ENCODE peak calls at places on chromosomes 4 and X, in nine cellular contexts. One of them, this sample, is unnamed.

GRCh38 chr4:140049924-140050681 is 103.9 kb downstream of the MAML3 start:
- DNase-seq in B cell: no peak
- DNase-seq in fibroblast of lung: peak; percentile 51
- DNase-seq in IMR-90: peak; percentile 48
- DNase-seq in stimulated activated naive CD8-positive, alpha-beta T cell treated with anti-CD3 and anti-CD28 coated beads, Interleukin-15, Interleukin-2, amounts not matched to agents 100 U/mL and 50 U/mL, for 24 hours: peak; percentile 26
- DNase-seq in CD4-positive, alpha-beta memory T cell: no peak
- DNase-seq in NCI-H460: peak; percentile 56
- DNase-seq in endothelial cell: peak; percentile 37
- DNase-seq in stimulated activated CD8-positive, alpha-beta memory T cell treated with anti-CD3 and anti-CD28 coated beads, Interleukin-4, amount 100 ng/mL, for 1 hour: no peak
- DNase-seq in this sample: no peak

GRCh38 chr4:81828991-81829390 is 357.3 kb upstream of the RASGEF1B start:
- DNase-seq in B cell: no peak
- DNase-seq in fibroblast of lung: no peak
- DNase-seq in IMR-90: no peak
- DNase-seq in stimulated activated naive CD8-positive, alpha-beta T cell treated with anti-CD3 and anti-CD28 coated beads, Interleukin-15, Interleukin-2, amounts not matched to agents 100 U/mL and 50 U/mL, for 24 hours: no peak
- DNase-seq in CD4-positive, alpha-beta memory T cell: no peak
- DNase-seq in NCI-H460: no peak
- DNase-seq in endothelial cell: no peak
- DNase-seq in stimulated activated CD8-positive, alpha-beta memory T cell treated with anti-CD3 and anti-CD28 coated beads, Interleukin-4, amount 100 ng/mL, for 1 hour: no peak
- DNase-seq in this sample: peak; percentile 67

GRCh38 chr4:38298868-38299713 is 338.9 kb downstream of the PTTG2 start:
- DNase-seq in B cell: no peak
- DNase-seq in fibroblast of lung: no peak
- DNase-seq in IMR-90: no peak
- DNase-seq in stimulated activated naive CD8-positive, alpha-beta T cell treated with anti-CD3 and anti-CD28 coated beads, Interleukin-15, Interleukin-2, amounts not matched to agents 100 U/mL and 50 U/mL, for 24 hours: no peak
- DNase-seq in CD4-positive, alpha-beta memory T cell: no peak
- DNase-seq in NCI-H460: no peak
- DNase-seq in endothelial cell: no peak
- DNase-seq in stimulated activated CD8-positive, alpha-beta memory T cell treated with anti-CD3 and anti-CD28 coated beads, Interleukin-4, amount 100 ng/mL, for 1 hour: no peak
- DNase-seq in this sample: no peak

GRCh38 chr4:158079661-158080060 is 93.2 kb downstream of the GASK1B start:
- DNase-seq in B cell: no peak
- DNase-seq in fibroblast of lung: no peak
- DNase-seq in IMR-90: no peak
- DNase-seq in stimulated activated naive CD8-positive, alpha-beta T cell treated with anti-CD3 and anti-CD28 coated beads, Interleukin-15, Interleukin-2, amounts not matched to agents 100 U/mL and 50 U/mL, for 24 hours: no peak
- DNase-seq in CD4-positive, alpha-beta memory T cell: no peak
- DNase-seq in NCI-H460: no peak
- DNase-seq in endothelial cell: no peak
- DNase-seq in stimulated activated CD8-positive, alpha-beta memory T cell treated with anti-CD3 and anti-CD28 coated beads, Interleukin-4, amount 100 ng/mL, for 1 hour: no peak
- DNase-seq in this sample: no peak

GRCh38 chr4:133968174-133968573 is 233.4 kb downstream of the PABPC4L start:
- DNase-seq in B cell: no peak
- DNase-seq in fibroblast of lung: no peak
- DNase-seq in IMR-90: no peak
- DNase-seq in stimulated activated naive CD8-positive, alpha-beta T cell treated with anti-CD3 and anti-CD28 coated beads, Interleukin-15, Interleukin-2, amounts not matched to agents 100 U/mL and 50 U/mL, for 24 hours: no peak
- DNase-seq in CD4-positive, alpha-beta memory T cell: no peak
- DNase-seq in NCI-H460: no peak
- DNase-seq in endothelial cell: no peak
- DNase-seq in stimulated activated CD8-positive, alpha-beta memory T cell treated with anti-CD3 and anti-CD28 coated beads, Interleukin-4, amount 100 ng/mL, for 1 hour: no peak
- DNase-seq in this sample: no peak

GRCh38 chr4:178602833-178603232 is 1160.6 kb upstream of the AGA start:
- DNase-seq in B cell: no peak
- DNase-seq in fibroblast of lung: no peak
- DNase-seq in IMR-90: no peak
- DNase-seq in stimulated activated naive CD8-positive, alpha-beta T cell treated with anti-CD3 and anti-CD28 coated beads, Interleukin-15, Interleukin-2, amounts not matched to agents 100 U/mL and 50 U/mL, for 24 hours: no peak
- DNase-seq in CD4-positive, alpha-beta memory T cell: no peak
- DNase-seq in NCI-H460: no peak
- DNase-seq in endothelial cell: no peak
- DNase-seq in stimulated activated CD8-positive, alpha-beta memory T cell treated with anti-CD3 and anti-CD28 coated beads, Interleukin-4, amount 100 ng/mL, for 1 hour: no peak
- DNase-seq in this sample: no peak

GRCh38 chr4:145626623-145626982 is 7.4 kb downstream of the MMAA start:
- DNase-seq in B cell: no peak
- DNase-seq in fibroblast of lung: no peak
- DNase-seq in IMR-90: peak; percentile 32
- DNase-seq in stimulated activated naive CD8-positive, alpha-beta T cell treated with anti-CD3 and anti-CD28 coated beads, Interleukin-15, Interleukin-2, amounts not matched to agents 100 U/mL and 50 U/mL, for 24 hours: no peak
- DNase-seq in CD4-positive, alpha-beta memory T cell: no peak
- DNase-seq in NCI-H460: no peak
- DNase-seq in endothelial cell: no peak
- DNase-seq in stimulated activated CD8-positive, alpha-beta memory T cell treated with anti-CD3 and anti-CD28 coated beads, Interleukin-4, amount 100 ng/mL, for 1 hour: no peak
- DNase-seq in this sample: no peak

GRCh38 chrX:26146024-26146423 is 7.9 kb downstream of the MAGEB18 start:
- DNase-seq in B cell: no peak
- DNase-seq in fibroblast of lung: no peak
- DNase-seq in IMR-90: no peak
- DNase-seq in stimulated activated naive CD8-positive, alpha-beta T cell treated with anti-CD3 and anti-CD28 coated beads, Interleukin-15, Interleukin-2, amounts not matched to agents 100 U/mL and 50 U/mL, for 24 hours: no peak
- DNase-seq in CD4-positive, alpha-beta memory T cell: no peak
- DNase-seq in NCI-H460: no peak
- DNase-seq in endothelial cell: no peak
- DNase-seq in stimulated activated CD8-positive, alpha-beta memory T cell treated with anti-CD3 and anti-CD28 coated beads, Interleukin-4, amount 100 ng/mL, for 1 hour: no peak
- DNase-seq in this sample: no peak

GRCh38 chr4:6420972-6421371 is 51.4 kb downstream of the PPP2R2C start:
- DNase-seq in B cell: no peak
- DNase-seq in fibroblast of lung: no peak
- DNase-seq in IMR-90: no peak
- DNase-seq in stimulated activated naive CD8-positive, alpha-beta T cell treated with anti-CD3 and anti-CD28 coated beads, Interleukin-15, Interleukin-2, amounts not matched to agents 100 U/mL and 50 U/mL, for 24 hours: no peak
- DNase-seq in CD4-positive, alpha-beta memory T cell: no peak
- DNase-seq in NCI-H460: no peak
- DNase-seq in endothelial cell: no peak
- DNase-seq in stimulated activated CD8-positive, alpha-beta memory T cell treated with anti-CD3 and anti-CD28 coated beads, Interleukin-4, amount 100 ng/mL, for 1 hour: no peak
- DNase-seq in this sample: no peak

GRCh38 chrX:129833153-129834004 is 10.3 kb downstream of the ZDHHC9 start:
- DNase-seq in B cell: no peak
- DNase-seq in fibroblast of lung: peak; percentile 76
- DNase-seq in IMR-90: peak; percentile 73
- DNase-seq in stimulated activated naive CD8-positive, alpha-beta T cell treated with anti-CD3 and anti-CD28 coated beads, Interleukin-15, Interleukin-2, amounts not matched to agents 100 U/mL and 50 U/mL, for 24 hours: no peak
- DNase-seq in CD4-positive, alpha-beta memory T cell: no peak
- DNase-seq in NCI-H460: no peak
- DNase-seq in endothelial cell: no peak
- DNase-seq in stimulated activated CD8-positive, alpha-beta memory T cell treated with anti-CD3 and anti-CD28 coated beads, Interleukin-4, amount 100 ng/mL, for 1 hour: no peak
- DNase-seq in this sample: no peak

GRCh38 chr4:181007751-181008150 is 1235.5 kb upstream of the TENM3 start:
- DNase-seq in B cell: no peak
- DNase-seq in fibroblast of lung: peak; percentile 70
- DNase-seq in IMR-90: no peak
- DNase-seq in stimulated activated naive CD8-positive, alpha-beta T cell treated with anti-CD3 and anti-CD28 coated beads, Interleukin-15, Interleukin-2, amounts not matched to agents 100 U/mL and 50 U/mL, for 24 hours: no peak
- DNase-seq in CD4-positive, alpha-beta memory T cell: no peak
- DNase-seq in NCI-H460: no peak
- DNase-seq in endothelial cell: no peak
- DNase-seq in stimulated activated CD8-positive, alpha-beta memory T cell treated with anti-CD3 and anti-CD28 coated beads, Interleukin-4, amount 100 ng/mL, for 1 hour: no peak
- DNase-seq in this sample: no peak

GRCh38 chr4:41294445-41295062 is 37.8 kb downstream of the UCHL1 start:
- DNase-seq in B cell: peak; percentile 35
- DNase-seq in fibroblast of lung: no peak
- DNase-seq in IMR-90: no peak
- DNase-seq in stimulated activated naive CD8-positive, alpha-beta T cell treated with anti-CD3 and anti-CD28 coated beads, Interleukin-15, Interleukin-2, amounts not matched to agents 100 U/mL and 50 U/mL, for 24 hours: no peak
- DNase-seq in CD4-positive, alpha-beta memory T cell: no peak
- DNase-seq in NCI-H460: no peak
- DNase-seq in endothelial cell: no peak
- DNase-seq in stimulated activated CD8-positive, alpha-beta memory T cell treated with anti-CD3 and anti-CD28 coated beads, Interleukin-4, amount 100 ng/mL, for 1 hour: no peak
- DNase-seq in this sample: no peak

GRCh38 chr4:110900206-110900769 is 277.4 kb upstream of the PITX2 start:
- DNase-seq in B cell: no peak
- DNase-seq in fibroblast of lung: peak; percentile 21
- DNase-seq in IMR-90: peak; percentile 20
- DNase-seq in stimulated activated naive CD8-positive, alpha-beta T cell treated with anti-CD3 and anti-CD28 coated beads, Interleukin-15, Interleukin-2, amounts not matched to agents 100 U/mL and 50 U/mL, for 24 hours: no peak
- DNase-seq in CD4-positive, alpha-beta memory T cell: no peak
- DNase-seq in NCI-H460: no peak
- DNase-seq in endothelial cell: no peak
- DNase-seq in stimulated activated CD8-positive, alpha-beta memory T cell treated with anti-CD3 and anti-CD28 coated beads, Interleukin-4, amount 100 ng/mL, for 1 hour: no peak
- DNase-seq in this sample: no peak

GRCh38 chr4:185640809-185641675 is 105.7 kb upstream of the PDLIM3 start:
- DNase-seq in B cell: peak; percentile 35
- DNase-seq in fibroblast of lung: peak; percentile 77
- DNase-seq in IMR-90: peak; percentile 82
- DNase-seq in stimulated activated naive CD8-positive, alpha-beta T cell treated with anti-CD3 and anti-CD28 coated beads, Interleukin-15, Interleukin-2, amounts not matched to agents 100 U/mL and 50 U/mL, for 24 hours: no peak
- DNase-seq in CD4-positive, alpha-beta memory T cell: no peak
- DNase-seq in NCI-H460: peak; percentile 55
- DNase-seq in endothelial cell: no peak
- DNase-seq in stimulated activated CD8-positive, alpha-beta memory T cell treated with anti-CD3 and anti-CD28 coated beads, Interleukin-4, amount 100 ng/mL, for 1 hour: no peak
- DNase-seq in this sample: no peak

GRCh38 chr4:152894673-152895072 is 41.5 kb upstream of the FHDC1 start:
- DNase-seq in B cell: no peak
- DNase-seq in fibroblast of lung: peak; percentile 84
- DNase-seq in IMR-90: peak; percentile 63
- DNase-seq in stimulated activated naive CD8-positive, alpha-beta T cell treated with anti-CD3 and anti-CD28 coated beads, Interleukin-15, Interleukin-2, amounts not matched to agents 100 U/mL and 50 U/mL, for 24 hours: no peak
- DNase-seq in CD4-positive, alpha-beta memory T cell: no peak
- DNase-seq in NCI-H460: no peak
- DNase-seq in endothelial cell: no peak
- DNase-seq in stimulated activated CD8-positive, alpha-beta memory T cell treated with anti-CD3 and anti-CD28 coated beads, Interleukin-4, amount 100 ng/mL, for 1 hour: no peak
- DNase-seq in this sample: no peak

GRCh38 chrX:48648299-48648698 is 35.3 kb upstream of the WAS start:
- DNase-seq in B cell: peak; percentile 56
- DNase-seq in fibroblast of lung: peak; percentile 46
- DNase-seq in IMR-90: peak; percentile 45
- DNase-seq in stimulated activated naive CD8-positive, alpha-beta T cell treated with anti-CD3 and anti-CD28 coated beads, Interleukin-15, Interleukin-2, amounts not matched to agents 100 U/mL and 50 U/mL, for 24 hours: peak; percentile 10
- DNase-seq in CD4-positive, alpha-beta memory T cell: peak; percentile 53
- DNase-seq in NCI-H460: peak; percentile 54
- DNase-seq in endothelial cell: peak; percentile 15
- DNase-seq in stimulated activated CD8-positive, alpha-beta memory T cell treated with anti-CD3 and anti-CD28 coated beads, Interleukin-4, amount 100 ng/mL, for 1 hour: no peak
- DNase-seq in this sample: no peak

GRCh38 chr4:106707776-106708603 is 328.1 kb downstream of the DKK2 start:
- DNase-seq in B cell: no peak
- DNase-seq in fibroblast of lung: peak; percentile 79
- DNase-seq in IMR-90: no peak
- DNase-seq in stimulated activated naive CD8-positive, alpha-beta T cell treated with anti-CD3 and anti-CD28 coated beads, Interleukin-15, Interleukin-2, amounts not matched to agents 100 U/mL and 50 U/mL, for 24 hours: no peak
- DNase-seq in CD4-positive, alpha-beta memory T cell: no peak
- DNase-seq in NCI-H460: no peak
- DNase-seq in endothelial cell: no peak
- DNase-seq in stimulated activated CD8-positive, alpha-beta memory T cell treated with anti-CD3 and anti-CD28 coated beads, Interleukin-4, amount 100 ng/mL, for 1 hour: no peak
- DNase-seq in this sample: no peak

GRCh38 chr4:14143892-14144291 is 516.4 kb upstream of the BOD1L1 start:
- DNase-seq in B cell: no peak
- DNase-seq in fibroblast of lung: no peak
- DNase-seq in IMR-90: peak; percentile 6
- DNase-seq in stimulated activated naive CD8-positive, alpha-beta T cell treated with anti-CD3 and anti-CD28 coated beads, Interleukin-15, Interleukin-2, amounts not matched to agents 100 U/mL and 50 U/mL, for 24 hours: no peak
- DNase-seq in CD4-positive, alpha-beta memory T cell: no peak
- DNase-seq in NCI-H460: no peak
- DNase-seq in endothelial cell: no peak
- DNase-seq in stimulated activated CD8-positive, alpha-beta memory T cell treated with anti-CD3 and anti-CD28 coated beads, Interleukin-4, amount 100 ng/mL, for 1 hour: no peak
- DNase-seq in this sample: no peak

GRCh38 chrX:23822397-23822796 is 39.4 kb downstream of the SAT1 start:
- DNase-seq in B cell: no peak
- DNase-seq in fibroblast of lung: peak; percentile 45
- DNase-seq in IMR-90: peak; percentile 57
- DNase-seq in stimulated activated naive CD8-positive, alpha-beta T cell treated with anti-CD3 and anti-CD28 coated beads, Interleukin-15, Interleukin-2, amounts not matched to agents 100 U/mL and 50 U/mL, for 24 hours: no peak
- DNase-seq in CD4-positive, alpha-beta memory T cell: no peak
- DNase-seq in NCI-H460: no peak
- DNase-seq in endothelial cell: no peak
- DNase-seq in stimulated activated CD8-positive, alpha-beta memory T cell treated with anti-CD3 and anti-CD28 coated beads, Interleukin-4, amount 100 ng/mL, for 1 hour: no peak
- DNase-seq in this sample: no peak

GRCh38 chr4:84063618-84064017 is 435.5 kb downstream of the NKX6-1 start:
- DNase-seq in B cell: no peak
- DNase-seq in fibroblast of lung: no peak
- DNase-seq in IMR-90: no peak
- DNase-seq in stimulated activated naive CD8-positive, alpha-beta T cell treated with anti-CD3 and anti-CD28 coated beads, Interleukin-15, Interleukin-2, amounts not matched to agents 100 U/mL and 50 U/mL, for 24 hours: no peak
- DNase-seq in CD4-positive, alpha-beta memory T cell: no peak
- DNase-seq in NCI-H460: peak; percentile 7
- DNase-seq in endothelial cell: no peak
- DNase-seq in stimulated activated CD8-positive, alpha-beta memory T cell treated with anti-CD3 and anti-CD28 coated beads, Interleukin-4, amount 100 ng/mL, for 1 hour: no peak
- DNase-seq in this sample: no peak

GRCh38 chr4:150181536-150181935 is 103.3 kb downstream of the DCLK2 start:
- DNase-seq in B cell: no peak
- DNase-seq in fibroblast of lung: peak; percentile 54
- DNase-seq in IMR-90: peak; percentile 62
- DNase-seq in stimulated activated naive CD8-positive, alpha-beta T cell treated with anti-CD3 and anti-CD28 coated beads, Interleukin-15, Interleukin-2, amounts not matched to agents 100 U/mL and 50 U/mL, for 24 hours: no peak
- DNase-seq in CD4-positive, alpha-beta memory T cell: no peak
- DNase-seq in NCI-H460: no peak
- DNase-seq in endothelial cell: peak; percentile 26
- DNase-seq in stimulated activated CD8-positive, alpha-beta memory T cell treated with anti-CD3 and anti-CD28 coated beads, Interleukin-4, amount 100 ng/mL, for 1 hour: no peak
- DNase-seq in this sample: no peak

GRCh38 chrX:136865270-136866168 is 15.0 kb downstream of the RBMX start:
- DNase-seq in B cell: no peak
- DNase-seq in fibroblast of lung: no peak
- DNase-seq in IMR-90: no peak
- DNase-seq in stimulated activated naive CD8-positive, alpha-beta T cell treated with anti-CD3 and anti-CD28 coated beads, Interleukin-15, Interleukin-2, amounts not matched to agents 100 U/mL and 50 U/mL, for 24 hours: no peak
- DNase-seq in CD4-positive, alpha-beta memory T cell: no peak
- DNase-seq in NCI-H460: no peak
- DNase-seq in endothelial cell: no peak
- DNase-seq in stimulated activated CD8-positive, alpha-beta memory T cell treated with anti-CD3 and anti-CD28 coated beads, Interleukin-4, amount 100 ng/mL, for 1 hour: no peak
- DNase-seq in this sample: no peak

GRCh38 chr4:242121-242848 is 63.0 kb downstream of the ZNF732 start:
- DNase-seq in B cell: peak; percentile 84
- DNase-seq in fibroblast of lung: peak; percentile 47
- DNase-seq in IMR-90: peak; percentile 13
- DNase-seq in stimulated activated naive CD8-positive, alpha-beta T cell treated with anti-CD3 and anti-CD28 coated beads, Interleukin-15, Interleukin-2, amounts not matched to agents 100 U/mL and 50 U/mL, for 24 hours: peak; percentile 56
- DNase-seq in CD4-positive, alpha-beta memory T cell: peak; percentile 75
- DNase-seq in NCI-H460: peak; percentile 3
- DNase-seq in endothelial cell: peak; percentile 11
- DNase-seq in stimulated activated CD8-positive, alpha-beta memory T cell treated with anti-CD3 and anti-CD28 coated beads, Interleukin-4, amount 100 ng/mL, for 1 hour: peak; percentile 26
- DNase-seq in this sample: peak; percentile 62

GRCh38 chrX:20383487-20383886 is 116.8 kb upstream of the RPS6KA3 start:
- DNase-seq in B cell: no peak
- DNase-seq in fibroblast of lung: no peak
- DNase-seq in IMR-90: no peak
- DNase-seq in stimulated activated naive CD8-positive, alpha-beta T cell treated with anti-CD3 and anti-CD28 coated beads, Interleukin-15, Interleukin-2, amounts not matched to agents 100 U/mL and 50 U/mL, for 24 hours: no peak
- DNase-seq in CD4-positive, alpha-beta memory T cell: no peak
- DNase-seq in NCI-H460: no peak
- DNase-seq in endothelial cell: no peak
- DNase-seq in stimulated activated CD8-positive, alpha-beta memory T cell treated with anti-CD3 and anti-CD28 coated beads, Interleukin-4, amount 100 ng/mL, for 1 hour: no peak
- DNase-seq in this sample: no peak

GRCh38 chr4:2269206-2269531 is 7.3 kb upstream of the MXD4 start:
- DNase-seq in B cell: no peak
- DNase-seq in fibroblast of lung: no peak
- DNase-seq in IMR-90: no peak
- DNase-seq in stimulated activated naive CD8-positive, alpha-beta T cell treated with anti-CD3 and anti-CD28 coated beads, Interleukin-15, Interleukin-2, amounts not matched to agents 100 U/mL and 50 U/mL, for 24 hours: no peak
- DNase-seq in CD4-positive, alpha-beta memory T cell: no peak
- DNase-seq in NCI-H460: no peak
- DNase-seq in endothelial cell: no peak
- DNase-seq in stimulated activated CD8-positive, alpha-beta memory T cell treated with anti-CD3 and anti-CD28 coated beads, Interleukin-4, amount 100 ng/mL, for 1 hour: no peak
- DNase-seq in this sample: peak; percentile 17

GRCh38 chr4:98976716-98977115 is 18.8 kb upstream of the METAP1 start:
- DNase-seq in B cell: no peak
- DNase-seq in fibroblast of lung: peak; percentile 67
- DNase-seq in IMR-90: peak; percentile 62
- DNase-seq in stimulated activated naive CD8-positive, alpha-beta T cell treated with anti-CD3 and anti-CD28 coated beads, Interleukin-15, Interleukin-2, amounts not matched to agents 100 U/mL and 50 U/mL, for 24 hours: no peak
- DNase-seq in CD4-positive, alpha-beta memory T cell: no peak
- DNase-seq in NCI-H460: no peak
- DNase-seq in endothelial cell: no peak
- DNase-seq in stimulated activated CD8-positive, alpha-beta memory T cell treated with anti-CD3 and anti-CD28 coated beads, Interleukin-4, amount 100 ng/mL, for 1 hour: no peak
- DNase-seq in this sample: no peak

GRCh38 chr4:5827108-5828004 is 65.5 kb downstream of the CRMP1 start:
- DNase-seq in B cell: no peak
- DNase-seq in fibroblast of lung: peak; percentile 32
- DNase-seq in IMR-90: peak; percentile 13
- DNase-seq in stimulated activated naive CD8-positive, alpha-beta T cell treated with anti-CD3 and anti-CD28 coated beads, Interleukin-15, Interleukin-2, amounts not matched to agents 100 U/mL and 50 U/mL, for 24 hours: no peak
- DNase-seq in CD4-positive, alpha-beta memory T cell: no peak
- DNase-seq in NCI-H460: no peak
- DNase-seq in endothelial cell: no peak
- DNase-seq in stimulated activated CD8-positive, alpha-beta memory T cell treated with anti-CD3 and anti-CD28 coated beads, Interleukin-4, amount 100 ng/mL, for 1 hour: no peak
- DNase-seq in this sample: no peak

GRCh38 chrX:37685452-37686347 is at the start of gene XK:
- DNase-seq in B cell: peak; percentile 56
- DNase-seq in fibroblast of lung: peak; percentile 20
- DNase-seq in IMR-90: no peak
- DNase-seq in stimulated activated naive CD8-positive, alpha-beta T cell treated with anti-CD3 and anti-CD28 coated beads, Interleukin-15, Interleukin-2, amounts not matched to agents 100 U/mL and 50 U/mL, for 24 hours: peak; percentile 47
- DNase-seq in CD4-positive, alpha-beta memory T cell: peak; percentile 22
- DNase-seq in NCI-H460: peak; percentile 40
- DNase-seq in endothelial cell: peak; percentile 45
- DNase-seq in stimulated activated CD8-positive, alpha-beta memory T cell treated with anti-CD3 and anti-CD28 coated beads, Interleukin-4, amount 100 ng/mL, for 1 hour: no peak
- DNase-seq in this sample: peak; percentile 67

GRCh38 chr4:74311696-74312313 is 3.5 kb downstream of the EPGN start:
- DNase-seq in B cell: peak; percentile 53
- DNase-seq in fibroblast of lung: peak; percentile 51
- DNase-seq in IMR-90: peak; percentile 62
- DNase-seq in stimulated activated naive CD8-positive, alpha-beta T cell treated with anti-CD3 and anti-CD28 coated beads, Interleukin-15, Interleukin-2, amounts not matched to agents 100 U/mL and 50 U/mL, for 24 hours: no peak
- DNase-seq in CD4-positive, alpha-beta memory T cell: peak; percentile 36
- DNase-seq in NCI-H460: peak; percentile 74
- DNase-seq in endothelial cell: peak; percentile 38
- DNase-seq in stimulated activated CD8-positive, alpha-beta memory T cell treated with anti-CD3 and anti-CD28 coated beads, Interleukin-4, amount 100 ng/mL, for 1 hour: no peak
- DNase-seq in this sample: no peak

GRCh38 chrX:135625995-135626394 is 87.4 kb upstream of the CT45A1 start:
- DNase-seq in B cell: no peak
- DNase-seq in fibroblast of lung: no peak
- DNase-seq in IMR-90: no peak
- DNase-seq in stimulated activated naive CD8-positive, alpha-beta T cell treated with anti-CD3 and anti-CD28 coated beads, Interleukin-15, Interleukin-2, amounts not matched to agents 100 U/mL and 50 U/mL, for 24 hours: no peak
- DNase-seq in CD4-positive, alpha-beta memory T cell: no peak
- DNase-seq in NCI-H460: peak; percentile 36
- DNase-seq in endothelial cell: peak; percentile 38
- DNase-seq in stimulated activated CD8-positive, alpha-beta memory T cell treated with anti-CD3 and anti-CD28 coated beads, Interleukin-4, amount 100 ng/mL, for 1 hour: no peak
- DNase-seq in this sample: no peak

GRCh38 chr4:146202665-146203064 is 11.7 kb upstream of the REELD1 start:
- DNase-seq in B cell: no peak
- DNase-seq in fibroblast of lung: no peak
- DNase-seq in IMR-90: no peak
- DNase-seq in stimulated activated naive CD8-positive, alpha-beta T cell treated with anti-CD3 and anti-CD28 coated beads, Interleukin-15, Interleukin-2, amounts not matched to agents 100 U/mL and 50 U/mL, for 24 hours: no peak
- DNase-seq in CD4-positive, alpha-beta memory T cell: no peak
- DNase-seq in NCI-H460: no peak
- DNase-seq in endothelial cell: no peak
- DNase-seq in stimulated activated CD8-positive, alpha-beta memory T cell treated with anti-CD3 and anti-CD28 coated beads, Interleukin-4, amount 100 ng/mL, for 1 hour: no peak
- DNase-seq in this sample: no peak